ENCODE peak calls at places on chromosomes 12 and 14, in six cellular contexts. One of them, this sample, is unnamed.
A peak's percentile ranks its signal among the peaks of the same experiment; 100 is the strongest.

GRCh38 chr14:104245075-104245474 is 106.7 kb downstream of the KIF26A start:
- DNase-seq in psoas muscle: no peak
- DNase-seq in stomach: peak; percentile 3
- DNase-seq in CD4-positive, alpha-beta memory T cell: no peak
- DNase-seq in RWPE1: no peak
- DNase-seq in GM12878: no peak
- DNase-seq in this sample: no peak

GRCh38 chr12:114400925-114401324 is 5.0 kb downstream of the TBX5 start:
- DNase-seq in psoas muscle: no peak
- DNase-seq in stomach: no peak
- DNase-seq in CD4-positive, alpha-beta memory T cell: no peak
- DNase-seq in RWPE1: no peak
- DNase-seq in GM12878: no peak
- DNase-seq in this sample: no peak

GRCh38 chr12:50055831-50056628 is 1.4 kb upstream of the ASIC1 start:
- DNase-seq in psoas muscle: no peak
- DNase-seq in stomach: peak; percentile 46
- DNase-seq in CD4-positive, alpha-beta memory T cell: peak; percentile 51
- DNase-seq in RWPE1: peak; percentile 79
- DNase-seq in GM12878: no peak
- DNase-seq in this sample: no peak

GRCh38 chr12:90163975-90164374 is 455.3 kb upstream of the ATP2B1 start:
- DNase-seq in psoas muscle: no peak
- DNase-seq in stomach: no peak
- DNase-seq in CD4-positive, alpha-beta memory T cell: no peak
- DNase-seq in RWPE1: no peak
- DNase-seq in GM12878: no peak
- DNase-seq in this sample: no peak

GRCh38 chr12:109811624-109811995 is 21.6 kb downstream of the TRPV4 start:
- DNase-seq in psoas muscle: no peak
- DNase-seq in stomach: no peak
- DNase-seq in CD4-positive, alpha-beta memory T cell: no peak
- DNase-seq in RWPE1: no peak
- DNase-seq in GM12878: no peak
- DNase-seq in this sample: no peak

GRCh38 chr12:85057370-85057963 is 21.3 kb downstream of the LRRIQ1 start:
- DNase-seq in psoas muscle: no peak
- DNase-seq in stomach: no peak
- DNase-seq in CD4-positive, alpha-beta memory T cell: no peak
- DNase-seq in RWPE1: peak; percentile 11
- DNase-seq in GM12878: no peak
- DNase-seq in this sample: no peak

GRCh38 chr14:60862283-60862682 is 118.6 kb downstream of the TRMT5 start:
- DNase-seq in psoas muscle: no peak
- DNase-seq in stomach: peak; percentile 90
- DNase-seq in CD4-positive, alpha-beta memory T cell: no peak
- DNase-seq in RWPE1: no peak
- DNase-seq in GM12878: no peak
- DNase-seq in this sample: peak; percentile 40

GRCh38 chr12:123270380-123271181 is 1.1 kb downstream of the CDK2AP1 start:
- DNase-seq in psoas muscle: peak; percentile 59
- DNase-seq in stomach: no peak
- DNase-seq in CD4-positive, alpha-beta memory T cell: no peak
- DNase-seq in RWPE1: no peak
- DNase-seq in GM12878: no peak
- DNase-seq in this sample: no peak

GRCh38 chr14:72679591-72680151 is 214.2 kb downstream of the DPF3 start:
- DNase-seq in psoas muscle: no peak
- DNase-seq in stomach: no peak
- DNase-seq in CD4-positive, alpha-beta memory T cell: no peak
- DNase-seq in RWPE1: no peak
- DNase-seq in GM12878: no peak
- DNase-seq in this sample: no peak

GRCh38 chr12:104154806-104155205 is 16.8 kb upstream of the NFYB start:
- DNase-seq in psoas muscle: no peak
- DNase-seq in stomach: no peak
- DNase-seq in CD4-positive, alpha-beta memory T cell: no peak
- DNase-seq in RWPE1: no peak
- DNase-seq in GM12878: no peak
- DNase-seq in this sample: no peak

GRCh38 chr12:79000501-79000900 is 135.9 kb downstream of the SYT1 start:
- DNase-seq in psoas muscle: no peak
- DNase-seq in stomach: no peak
- DNase-seq in CD4-positive, alpha-beta memory T cell: no peak
- DNase-seq in RWPE1: no peak
- DNase-seq in GM12878: no peak
- DNase-seq in this sample: no peak

GRCh38 chr12:92136883-92137582 is 8.6 kb downstream of the BTG1 start:
- DNase-seq in psoas muscle: no peak
- DNase-seq in stomach: no peak
- DNase-seq in CD4-positive, alpha-beta memory T cell: no peak
- DNase-seq in RWPE1: peak; percentile 72
- DNase-seq in GM12878: no peak
- DNase-seq in this sample: no peak

DNA sequence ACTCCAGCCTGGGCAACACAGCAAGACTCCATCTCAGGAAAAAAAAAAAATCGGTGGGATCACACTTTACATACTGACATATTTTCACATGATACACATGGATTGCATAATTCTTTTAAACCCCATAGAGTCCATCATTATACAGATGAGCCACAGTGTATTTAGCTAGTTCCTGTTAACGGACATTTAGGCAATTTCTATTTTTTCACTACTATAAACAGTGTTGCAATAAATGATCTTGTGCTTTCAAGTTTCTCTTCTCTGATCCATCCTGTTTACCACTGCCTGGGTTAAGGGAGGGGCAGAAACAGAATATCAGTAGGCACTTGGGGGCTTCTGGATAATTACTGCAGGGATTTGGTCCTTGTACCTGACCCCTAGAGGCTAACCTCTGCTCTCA is 43.4 kb upstream of the SPTLC2 start:
- DNase-seq in psoas muscle: no peak
- DNase-seq in stomach: no peak
- DNase-seq in CD4-positive, alpha-beta memory T cell: no peak
- DNase-seq in RWPE1: no peak
- DNase-seq in GM12878: no peak
- DNase-seq in this sample: no peak
- H3K27ac ChIP-seq in psoas muscle: no peak overlapping the region
- H3K27ac ChIP-seq in stomach: peak overlapping the region; percentile 11
- H3K27ac ChIP-seq in CD4-positive, alpha-beta memory T cell: no peak overlapping the region
- H3K27ac ChIP-seq in RWPE1: no peak overlapping the region
- H3K27ac ChIP-seq in GM12878: no peak overlapping the region
- H3K27ac ChIP-seq in this sample: no peak overlapping the region

DNA sequence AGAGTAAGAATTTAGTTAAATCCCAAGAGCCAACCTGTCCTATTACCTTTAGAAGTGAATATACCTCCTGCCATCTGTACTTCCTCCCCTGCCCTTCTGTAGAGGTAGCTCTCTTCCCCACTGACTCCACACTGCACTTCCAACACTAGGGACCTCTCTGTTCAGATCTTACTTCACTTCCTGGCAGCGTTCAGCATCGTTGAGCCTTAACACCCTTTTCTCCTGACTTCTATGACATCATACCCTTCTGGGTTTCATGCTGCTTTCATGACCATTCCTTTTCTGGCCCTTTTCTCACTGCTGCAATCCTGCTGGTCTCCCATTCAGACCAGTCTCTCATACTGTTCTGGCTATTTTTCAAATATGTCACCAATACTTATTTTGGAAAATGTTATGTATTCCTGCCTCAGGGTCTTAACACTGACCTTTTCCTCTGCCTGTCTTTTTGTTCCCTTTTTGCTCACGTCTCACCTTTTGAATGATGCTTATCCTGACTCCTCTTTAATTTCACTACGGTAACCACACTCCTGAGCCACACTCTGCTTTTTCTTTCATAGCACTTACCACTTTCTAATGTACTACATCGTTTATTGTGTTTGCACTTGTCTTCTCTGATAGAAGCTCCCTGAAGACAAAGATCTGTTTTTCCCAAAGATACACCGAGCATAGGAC is 67.6 kb downstream of the PLEKHA5 start:
- DNase-seq in psoas muscle: no peak
- DNase-seq in stomach: no peak
- DNase-seq in CD4-positive, alpha-beta memory T cell: no peak
- DNase-seq in RWPE1: no peak
- DNase-seq in GM12878: no peak
- DNase-seq in this sample: no peak
- H3K27ac ChIP-seq in psoas muscle: no peak overlapping the region
- H3K27ac ChIP-seq in stomach: no peak overlapping the region
- H3K27ac ChIP-seq in CD4-positive, alpha-beta memory T cell: no peak overlapping the region
- H3K27ac ChIP-seq in RWPE1: no peak overlapping the region
- H3K27ac ChIP-seq in GM12878: no peak overlapping the region
- H3K27ac ChIP-seq in this sample: no peak overlapping the region

GRCh38 chr12:5846950-5847349 is 98.1 kb downstream of the ANO2 start:
- DNase-seq in psoas muscle: no peak
- DNase-seq in stomach: no peak
- DNase-seq in CD4-positive, alpha-beta memory T cell: no peak
- DNase-seq in RWPE1: no peak
- DNase-seq in GM12878: no peak
- DNase-seq in this sample: no peak
- H3K27ac ChIP-seq in psoas muscle: no peak overlapping the region
- H3K27ac ChIP-seq in stomach: no peak overlapping the region
- H3K27ac ChIP-seq in CD4-positive, alpha-beta memory T cell: no peak overlapping the region
- H3K27ac ChIP-seq in RWPE1: no peak overlapping the region
- H3K27ac ChIP-seq in GM12878: no peak overlapping the region
- H3K27ac ChIP-seq in this sample: no peak overlapping the region

GRCh38 chr12:13947237-13947945 is 34.0 kb downstream of the GRIN2B start:
- DNase-seq in psoas muscle: no peak
- DNase-seq in stomach: no peak
- DNase-seq in CD4-positive, alpha-beta memory T cell: no peak
- DNase-seq in RWPE1: no peak
- DNase-seq in GM12878: no peak
- DNase-seq in this sample: no peak
- H3K27ac ChIP-seq in psoas muscle: no peak overlapping the region
- H3K27ac ChIP-seq in stomach: no peak overlapping the region
- H3K27ac ChIP-seq in CD4-positive, alpha-beta memory T cell: no peak overlapping the region
- H3K27ac ChIP-seq in RWPE1: no peak overlapping the region
- H3K27ac ChIP-seq in GM12878: no peak overlapping the region
- H3K27ac ChIP-seq in this sample: no peak overlapping the region

DNA sequence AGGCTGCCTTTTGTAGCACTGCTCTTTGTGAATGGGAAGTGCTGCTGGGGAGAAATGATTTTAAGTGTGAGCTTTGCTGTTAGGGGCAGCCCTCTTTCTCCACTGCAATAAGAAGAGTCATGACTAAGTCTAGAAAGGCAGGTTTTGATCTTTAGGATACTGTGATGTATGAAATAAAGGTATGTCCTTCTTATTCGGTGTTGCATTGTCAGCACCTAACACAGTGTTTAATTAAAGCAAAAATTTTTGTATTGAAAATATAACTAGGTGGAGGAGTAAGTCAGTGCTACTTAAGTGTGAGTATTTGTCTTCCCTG is 81.5 kb downstream of the ETV6 start:
- DNase-seq in psoas muscle: no peak
- DNase-seq in stomach: no peak
- DNase-seq in CD4-positive, alpha-beta memory T cell: no peak
- DNase-seq in RWPE1: no peak
- DNase-seq in GM12878: no peak
- DNase-seq in this sample: no peak
- H3K27ac ChIP-seq in psoas muscle: no peak overlapping the region
- H3K27ac ChIP-seq in stomach: peak overlapping the region; percentile 77
- H3K27ac ChIP-seq in CD4-positive, alpha-beta memory T cell: peak overlapping the region; percentile 30
- H3K27ac ChIP-seq in RWPE1: no peak overlapping the region
- H3K27ac ChIP-seq in GM12878: peak overlapping the region; percentile 89
- H3K27ac ChIP-seq in this sample: peak overlapping the region; percentile 83

GRCh38 chr12:106341086-106341879 is 16.3 kb upstream of the POLR3B start:
- DNase-seq in psoas muscle: no peak
- DNase-seq in stomach: no peak
- DNase-seq in CD4-positive, alpha-beta memory T cell: no peak
- DNase-seq in RWPE1: no peak
- DNase-seq in GM12878: no peak
- DNase-seq in this sample: no peak

GRCh38 chr12:106348411-106348810 is 9.1 kb upstream of the POLR3B start:
- DNase-seq in psoas muscle: no peak
- DNase-seq in stomach: no peak
- DNase-seq in CD4-positive, alpha-beta memory T cell: no peak
- DNase-seq in RWPE1: no peak
- DNase-seq in GM12878: no peak
- DNase-seq in this sample: no peak

GRCh38 chr12:106343213-106343509 is 14.4 kb upstream of the POLR3B start:
- DNase-seq in psoas muscle: no peak
- DNase-seq in stomach: no peak
- DNase-seq in CD4-positive, alpha-beta memory T cell: no peak
- DNase-seq in RWPE1: no peak
- DNase-seq in GM12878: no peak
- DNase-seq in this sample: no peak

GRCh38 chr12:106345739-106346138 is 11.8 kb upstream of the POLR3B start:
- DNase-seq in psoas muscle: no peak
- DNase-seq in stomach: peak; percentile 27
- DNase-seq in CD4-positive, alpha-beta memory T cell: no peak
- DNase-seq in RWPE1: peak; percentile 18
- DNase-seq in GM12878: no peak
- DNase-seq in this sample: peak; percentile 24

GRCh38 chr12:106342397-106343212 is 14.9 kb upstream of the POLR3B start:
- DNase-seq in psoas muscle: peak; percentile 92
- DNase-seq in stomach: peak; percentile 49
- DNase-seq in CD4-positive, alpha-beta memory T cell: no peak
- DNase-seq in RWPE1: peak; percentile 51
- DNase-seq in GM12878: no peak
- DNase-seq in this sample: no peak
- H3K27ac ChIP-seq in psoas muscle: peak overlapping the region; percentile 76
- H3K27ac ChIP-seq in stomach: peak overlapping the region; percentile 65
- H3K27ac ChIP-seq in CD4-positive, alpha-beta memory T cell: no peak overlapping the region
- H3K27ac ChIP-seq in RWPE1: peak overlapping the region; percentile 95
- H3K27ac ChIP-seq in GM12878: no peak overlapping the region
- H3K27ac ChIP-seq in this sample: peak overlapping the region; percentile 18

DNA sequence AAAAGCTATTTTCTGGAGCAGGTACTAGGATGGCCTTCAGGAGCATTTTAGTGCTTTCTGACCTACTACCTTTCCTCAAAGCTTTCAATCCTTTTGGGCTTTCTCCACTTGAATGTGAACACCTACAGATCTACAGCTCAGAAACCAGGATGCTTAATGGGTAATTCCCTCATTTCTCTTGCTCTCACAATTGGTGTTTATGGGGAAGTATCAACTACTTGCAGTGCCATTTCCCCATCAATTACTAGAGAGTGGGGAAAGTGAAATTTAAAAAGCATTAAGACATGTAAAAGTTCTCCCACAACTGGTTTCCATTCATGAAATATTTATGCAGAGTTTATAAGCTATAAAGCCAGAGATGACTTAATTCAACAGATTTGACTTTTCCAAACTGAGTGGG is 2.1 kb upstream of the YY1 start:
- DNase-seq in psoas muscle: no peak
- DNase-seq in stomach: no peak
- DNase-seq in CD4-positive, alpha-beta memory T cell: no peak
- DNase-seq in RWPE1: no peak
- DNase-seq in GM12878: no peak
- DNase-seq in this sample: no peak
- H3K27ac ChIP-seq in psoas muscle: peak overlapping the region; percentile 100
- H3K27ac ChIP-seq in stomach: peak overlapping the region; percentile 100
- H3K27ac ChIP-seq in CD4-positive, alpha-beta memory T cell: peak overlapping the region; percentile 89
- H3K27ac ChIP-seq in RWPE1: no peak overlapping the region
- H3K27ac ChIP-seq in GM12878: peak overlapping the region; percentile 95
- H3K27ac ChIP-seq in this sample: no peak overlapping the region

DNA sequence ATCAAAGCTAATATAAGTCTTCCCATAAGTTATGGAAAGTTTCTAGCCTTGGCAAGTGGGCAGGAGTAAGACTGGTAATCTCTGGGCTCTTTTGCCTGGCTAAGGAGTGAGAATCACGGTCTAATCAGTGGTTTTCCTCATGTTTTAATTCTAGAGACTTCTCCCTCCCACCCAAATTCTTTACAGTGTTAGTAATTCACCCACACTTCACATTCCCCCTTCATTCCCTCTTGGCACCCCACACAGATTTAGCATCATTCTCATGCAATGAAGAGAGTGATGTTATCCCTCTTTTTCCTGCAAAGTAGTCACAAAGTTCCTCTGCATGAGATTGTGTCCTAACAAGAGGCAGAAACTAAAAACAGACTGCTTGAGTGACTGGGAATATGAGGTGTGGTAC is 28.6 kb upstream of the CACNA2D4 start:
- DNase-seq in psoas muscle: no peak
- DNase-seq in stomach: no peak
- DNase-seq in CD4-positive, alpha-beta memory T cell: no peak
- DNase-seq in RWPE1: no peak
- DNase-seq in GM12878: no peak
- DNase-seq in this sample: no peak
- H3K27ac ChIP-seq in psoas muscle: no peak overlapping the region
- H3K27ac ChIP-seq in stomach: no peak overlapping the region
- H3K27ac ChIP-seq in CD4-positive, alpha-beta memory T cell: no peak overlapping the region
- H3K27ac ChIP-seq in RWPE1: no peak overlapping the region
- H3K27ac ChIP-seq in GM12878: no peak overlapping the region
- H3K27ac ChIP-seq in this sample: no peak overlapping the region

This sample was measured in epithelial cell of prostate.